ENCODE peak calls at places on chromosomes 12 and 14, in seven cellular contexts. One of them, this sample, is unnamed.

GRCh38 chr12:14654416-14654815 is 42.0 kb downstream of the GUCY2C start:
- DNase-seq in neural progenitor cell: no peak
- DNase-seq in stimulated activated CD4-positive, alpha-beta T cell treated with anti-CD3 and anti-CD28 coated beads, TNF-alpha, amount 100 ng/mL, for 4 hours: no peak
- DNase-seq in aorta: no peak
- DNase-seq in NCI-H1436: no peak
- DNase-seq in CD8-positive, alpha-beta T cell: no peak
- DNase-seq in lung: no peak
- DNase-seq in this sample: no peak

GRCh38 chr12:118773956-118774723 is 207.2 kb upstream of the SRRM4 start:
- DNase-seq in lung: no peak
- DNase-seq in NCI-H1436: peak
- DNase-seq in stimulated activated CD4-positive, alpha-beta T cell treated with anti-CD3 and anti-CD28 coated beads, TNF-alpha, amount 100 ng/mL, for 4 hours: no peak
- DNase-seq in aorta: peak
- DNase-seq in CD8-positive, alpha-beta T cell: no peak
- DNase-seq in neural progenitor cell: peak
- DNase-seq in this sample: no peak

GRCh38 chr14:45400509-45400908 is 147.5 kb upstream of the MIS18BP1 start:
- DNase-seq in lung: no peak
- DNase-seq in CD8-positive, alpha-beta T cell: no peak
- DNase-seq in neural progenitor cell: no peak
- DNase-seq in NCI-H1436: no peak
- DNase-seq in aorta: no peak
- DNase-seq in stimulated activated CD4-positive, alpha-beta T cell treated with anti-CD3 and anti-CD28 coated beads, TNF-alpha, amount 100 ng/mL, for 4 hours: no peak
- DNase-seq in this sample: no peak

GRCh38 chr12:56995201-56995929 is 11.0 kb downstream of the ZBTB39 start:
- DNase-seq in stimulated activated CD4-positive, alpha-beta T cell treated with anti-CD3 and anti-CD28 coated beads, TNF-alpha, amount 100 ng/mL, for 4 hours: no peak
- DNase-seq in NCI-H1436: no peak
- DNase-seq in lung: no peak
- DNase-seq in neural progenitor cell: no peak
- DNase-seq in CD8-positive, alpha-beta T cell: no peak
- DNase-seq in aorta: no peak
- DNase-seq in this sample: no peak

GRCh38 chr12:132238487-132239248 is 90.7 kb downstream of the GALNT9 start:
- DNase-seq in stimulated activated CD4-positive, alpha-beta T cell treated with anti-CD3 and anti-CD28 coated beads, TNF-alpha, amount 100 ng/mL, for 4 hours: no peak
- DNase-seq in NCI-H1436: no peak
- DNase-seq in lung: no peak
- DNase-seq in CD8-positive, alpha-beta T cell: no peak
- DNase-seq in neural progenitor cell: no peak
- DNase-seq in aorta: no peak
- DNase-seq in this sample: no peak

GRCh38 chr14:97944380-97944779 is 1147.2 kb downstream of the VRK1 start:
- DNase-seq in CD8-positive, alpha-beta T cell: no peak
- DNase-seq in stimulated activated CD4-positive, alpha-beta T cell treated with anti-CD3 and anti-CD28 coated beads, TNF-alpha, amount 100 ng/mL, for 4 hours: no peak
- DNase-seq in neural progenitor cell: no peak
- DNase-seq in aorta: no peak
- DNase-seq in lung: no peak
- DNase-seq in NCI-H1436: no peak
- DNase-seq in this sample: no peak

GRCh38 chr12:127926004-127926403 is 341.0 kb upstream of the TMEM132C start:
- DNase-seq in stimulated activated CD4-positive, alpha-beta T cell treated with anti-CD3 and anti-CD28 coated beads, TNF-alpha, amount 100 ng/mL, for 4 hours: no peak
- DNase-seq in neural progenitor cell: peak
- DNase-seq in lung: no peak
- DNase-seq in CD8-positive, alpha-beta T cell: no peak
- DNase-seq in aorta: no peak
- DNase-seq in NCI-H1436: no peak
- DNase-seq in this sample: no peak

GRCh38 chr14:64387232-64387737 is 868 bp upstream of the MTHFD1 start:
- DNase-seq in CD8-positive, alpha-beta T cell: no peak
- DNase-seq in stimulated activated CD4-positive, alpha-beta T cell treated with anti-CD3 and anti-CD28 coated beads, TNF-alpha, amount 100 ng/mL, for 4 hours: peak
- DNase-seq in lung: no peak
- DNase-seq in neural progenitor cell: peak
- DNase-seq in NCI-H1436: no peak
- DNase-seq in aorta: no peak
- DNase-seq in this sample: no peak

GRCh38 chr14:39015360-39015961 is 87.6 kb downstream of the SEC23A start:
- DNase-seq in stimulated activated CD4-positive, alpha-beta T cell treated with anti-CD3 and anti-CD28 coated beads, TNF-alpha, amount 100 ng/mL, for 4 hours: no peak
- DNase-seq in aorta: no peak
- DNase-seq in NCI-H1436: peak
- DNase-seq in CD8-positive, alpha-beta T cell: no peak
- DNase-seq in neural progenitor cell: peak
- DNase-seq in lung: no peak
- DNase-seq in this sample: no peak

GRCh38 chr14:91063119-91063518 is 2.7 kb upstream of the RPS6KA5 start:
- DNase-seq in CD8-positive, alpha-beta T cell: no peak
- DNase-seq in aorta: no peak
- DNase-seq in stimulated activated CD4-positive, alpha-beta T cell treated with anti-CD3 and anti-CD28 coated beads, TNF-alpha, amount 100 ng/mL, for 4 hours: no peak
- DNase-seq in neural progenitor cell: no peak
- DNase-seq in lung: no peak
- DNase-seq in NCI-H1436: no peak
- DNase-seq in this sample: no peak

GRCh38 chr12:23523339-23523738 is 426.1 kb downstream of the SOX5 start:
- DNase-seq in lung: no peak
- DNase-seq in NCI-H1436: no peak
- DNase-seq in stimulated activated CD4-positive, alpha-beta T cell treated with anti-CD3 and anti-CD28 coated beads, TNF-alpha, amount 100 ng/mL, for 4 hours: no peak
- DNase-seq in CD8-positive, alpha-beta T cell: no peak
- DNase-seq in aorta: no peak
- DNase-seq in neural progenitor cell: peak
- DNase-seq in this sample: no peak

GRCh38 chr14:78758333-78758732 is 588.2 kb downstream of the NRXN3 start:
- DNase-seq in CD8-positive, alpha-beta T cell: no peak
- DNase-seq in lung: no peak
- DNase-seq in stimulated activated CD4-positive, alpha-beta T cell treated with anti-CD3 and anti-CD28 coated beads, TNF-alpha, amount 100 ng/mL, for 4 hours: no peak
- DNase-seq in aorta: no peak
- DNase-seq in NCI-H1436: peak
- DNase-seq in neural progenitor cell: peak
- DNase-seq in this sample: no peak

GRCh38 chr12:41962171-41962572 is 182.5 kb downstream of the GXYLT1 start:
- DNase-seq in CD8-positive, alpha-beta T cell: no peak
- DNase-seq in lung: no peak
- DNase-seq in aorta: peak
- DNase-seq in neural progenitor cell: no peak
- DNase-seq in NCI-H1436: no peak
- DNase-seq in stimulated activated CD4-positive, alpha-beta T cell treated with anti-CD3 and anti-CD28 coated beads, TNF-alpha, amount 100 ng/mL, for 4 hours: no peak
- DNase-seq in this sample: no peak

GRCh38 chr12:124453419-124454351 is 113.7 kb downstream of the NCOR2 start:
- DNase-seq in neural progenitor cell: no peak
- DNase-seq in stimulated activated CD4-positive, alpha-beta T cell treated with anti-CD3 and anti-CD28 coated beads, TNF-alpha, amount 100 ng/mL, for 4 hours: peak
- DNase-seq in aorta: peak
- DNase-seq in CD8-positive, alpha-beta T cell: peak
- DNase-seq in lung: peak
- DNase-seq in NCI-H1436: no peak
- DNase-seq in this sample: peak

This sample was measured in T-helper 9 cell.